ENCODE peak calls at places on chromosome 2, in nine cellular contexts. W is ovary, N is endothelial cell of umbilical vein, I is prostate gland, P is GM12891, T is A549, L is stomach, X is upper lobe of left lung, Z is lower leg skin. R is an unnamed sample.

GRCh38 chr2:18559531-18559930 is 922 bp downstream of the RDH14 start:
- DNase-seq in W (no peak), N (no peak), I (peak; percentile 6), P (no peak), T (no peak), L (no peak), X (no peak), Z (no peak), R (no peak)

GRCh38 chr2:164066095-164066494 is 330.3 kb upstream of the FIGN start:
- DNase-seq in W (no peak), N (no peak), I (no peak), P (no peak), T (no peak), L (no peak), X (no peak), Z (no peak), R (no peak)

GRCh38 chr2:58137856-58138255 is 91.2 kb downstream of the VRK2 start:
- DNase-seq in W (no peak), N (peak; percentile 87), I (no peak), P (no peak), T (no peak), L (no peak), X (no peak), Z (no peak), R (no peak)

GRCh38 chr2:109562421-109562820 is 51.3 kb downstream of the SEPTIN10 start:
- DNase-seq in W (no peak), N (no peak), I (no peak), P (no peak), T (peak; percentile 30), L (no peak), X (no peak), Z (no peak), R (no peak)

GRCh38 chr2:52510432-52510831 is 1257.2 kb upstream of the CHAC2 start:
- DNase-seq in W (no peak), N (no peak), I (no peak), P (no peak), T (no peak), L (no peak), X (no peak), Z (no peak), R (no peak)

GRCh38 chr2:163602196-163602595 is 133.6 kb downstream of the FIGN start:
- DNase-seq in W (no peak), N (no peak), I (no peak), P (no peak), T (no peak), L (no peak), X (no peak), Z (no peak), R (no peak)

GRCh38 chr2:200929334-200930249 is 33.9 kb downstream of the ORC2 start:
- DNase-seq in W (no peak), N (no peak), I (no peak), P (no peak), T (peak; percentile 30), L (no peak), X (no peak), Z (no peak), R (peak; percentile 45)

GRCh38 chr2:128452536-128453530 is 134.2 kb upstream of the HS6ST1 start:
- DNase-seq in W (peak; percentile 7), N (no peak), I (no peak), P (no peak), T (no peak), L (peak; percentile 10), X (no peak), Z (no peak), R (no peak)

GRCh38 chr2:158603205-158603604 is 146.5 kb downstream of the PKP4 start:
- DNase-seq in W (no peak), N (no peak), I (no peak), P (no peak), T (no peak), L (no peak), X (no peak), Z (no peak), R (no peak)

GRCh38 chr2:37781028-37781427 is 109.6 kb upstream of the CDC42EP3 start:
- DNase-seq in W (no peak), N (peak; percentile 59), I (no peak), P (no peak), T (peak; percentile 39), L (no peak), X (no peak), Z (no peak), R (no peak)

GRCh38 chr2:229800997-229801754 is 86.8 kb upstream of the DNER start:
- DNase-seq in W (peak; percentile 40), N (peak; percentile 79), I (peak; percentile 73), P (peak; percentile 32), T (peak; percentile 49), L (peak; percentile 68), X (peak; percentile 30), Z (peak; percentile 37), R (peak; percentile 13)

GRCh38 chr2:36355157-36355889 is at the start of gene CRIM1:
- DNase-seq in W (peak; percentile 91), N (peak; percentile 88), I (peak; percentile 92), P (peak; percentile 37), T (peak; percentile 70), L (peak; percentile 81), X (peak; percentile 85), Z (peak; percentile 77), R (peak; percentile 68)
- TF ChIP-seq POLR2A in W (peak; percentile 80), N (peak; percentile 98), I (peak; percentile 92), P (no peak), T (peak; percentile 95), L (no peak), X (peak; percentile 92), Z (peak; percentile 53), R (peak; percentile 95)

DNA sequence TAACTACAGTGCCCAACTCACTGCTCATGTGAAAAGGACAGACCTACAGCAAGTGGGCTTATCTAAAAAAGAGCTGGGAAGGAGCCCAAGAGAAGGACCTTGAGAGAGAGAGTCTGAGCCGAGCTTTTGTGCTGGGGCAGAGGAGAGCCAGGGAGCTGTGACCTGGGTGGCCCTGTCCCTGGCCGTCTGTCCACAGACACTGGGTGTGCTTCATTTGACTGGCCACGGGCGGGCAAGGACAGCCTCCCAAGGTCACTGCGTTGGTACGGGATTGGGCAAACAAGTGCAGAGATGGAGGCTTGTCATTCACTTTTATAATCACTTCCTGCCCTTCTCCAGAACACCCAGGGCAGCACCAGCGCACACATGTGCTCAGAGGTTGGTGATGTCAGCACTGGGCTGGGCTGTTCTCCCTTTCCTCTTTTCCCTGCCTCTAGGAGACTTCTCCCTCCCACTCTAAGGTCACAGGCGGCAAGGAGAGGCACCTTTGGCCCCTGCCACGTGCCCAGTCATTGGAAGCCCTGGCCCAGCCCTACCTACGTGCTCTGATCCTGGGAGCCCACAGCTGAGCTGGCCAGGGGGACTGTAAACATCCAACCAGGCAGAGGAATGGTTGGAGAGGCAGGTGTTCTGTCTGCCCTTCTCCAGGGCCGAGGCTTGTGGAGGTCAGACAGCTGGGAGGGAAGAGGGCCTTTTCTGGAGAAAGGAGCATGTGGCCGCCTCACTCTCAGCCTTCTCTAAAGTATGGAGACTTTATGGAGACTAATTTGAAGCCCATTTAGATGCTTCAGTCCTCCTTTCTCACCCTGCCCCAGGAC is 6.4 kb upstream of the PSD4 start:
- DNase-seq in W (peak; percentile 24), N (no peak), I (no peak), P (no peak), T (no peak), L (peak; percentile 79), X (peak; percentile 62), Z (no peak), R (no peak)
- TF ChIP-seq POLR2A in W (no peak), N (no peak), I (no peak), P (no peak), T (no peak), L (no peak), X (no peak), Z (no peak), R (no peak)

GRCh38 chr2:45173513-45173912 is 164.3 kb upstream of the SIX2 start:
- DNase-seq in W (no peak), N (peak; percentile 70), I (no peak), P (no peak), T (peak; percentile 69), L (no peak), X (no peak), Z (no peak), R (peak; percentile 68)
- TF ChIP-seq POLR2A in W (no peak), N (no peak), I (no peak), P (no peak), T (no peak), L (no peak), X (no peak), Z (no peak), R (no peak)

GRCh38 chr2:10304458-10305253 is 2.0 kb downstream of the HPCAL1 start:
- DNase-seq in W (no peak), N (no peak), I (no peak), P (no peak), T (no peak), L (no peak), X (no peak), Z (no peak), R (no peak)

GRCh38 chr2:10303174-10303633 is 500 bp downstream of the HPCAL1 start:
- DNase-seq in W (no peak), N (no peak), I (no peak), P (no peak), T (no peak), L (peak; percentile 41), X (no peak), Z (no peak), R (no peak)

GRCh38 chr2:10305254-10305635 is 2.5 kb downstream of the HPCAL1 start:
- DNase-seq in W (no peak), N (peak; percentile 40), I (no peak), P (no peak), T (no peak), L (no peak), X (no peak), Z (no peak), R (no peak)

GRCh38 chr2:10302479-10303173 is at the start of gene HPCAL1:
- DNase-seq in W (peak; percentile 83), N (peak; percentile 81), I (peak; percentile 86), P (peak; percentile 92), T (peak; percentile 92), L (peak; percentile 93), X (peak; percentile 94), Z (peak; percentile 74), R (peak; percentile 84)

GRCh38 chr2:10303634-10304378 is 1.1 kb downstream of the HPCAL1 start:
- DNase-seq in W (peak; percentile 52), N (peak; percentile 63), I (no peak), P (peak; percentile 46), T (no peak), L (peak; percentile 61), X (peak; percentile 70), Z (no peak), R (peak; percentile 57)
- TF ChIP-seq POLR2A in W (no peak), N (no peak), I (peak; percentile 21), P (no peak), T (no peak), L (no peak), X (peak; percentile 32), Z (no peak), R (no peak)

GRCh38 chr2:217105733-217106649 is 246.1 kb upstream of the TNP1 start:
- DNase-seq in W (no peak), N (peak; percentile 54), I (no peak), P (no peak), T (peak; percentile 43), L (no peak), X (no peak), Z (no peak), R (peak; percentile 41)
- TF ChIP-seq POLR2A in W (no peak), N (no peak), I (no peak), P (no peak), T (no peak), L (no peak), X (no peak), Z (no peak), R (no peak)